ENCODE peak calls at places on chromosomes 12 and 14, in five cellular contexts. P is HCT116, Y is K562, L is HepG2, C is upper lobe of left lung. U is an unnamed sample.

GRCh38 chr14:59377991-59378720 is 87.0 kb downstream of the GPR135 start:
- ATAC-seq in P (no peak), Y (peak; percentile 35), L (no peak), C (peak; percentile 22), U (peak; percentile 58)

GRCh38 chr14:67833403-67833802 is 13.8 kb downstream of the RAD51B start:
- ATAC-seq in P (no peak), Y (no peak), L (no peak), C (no peak), U (no peak)

GRCh38 chr14:79842270-79842669 is 369.0 kb downstream of the DIO2 start:
- ATAC-seq in P (no peak), Y (no peak), L (no peak), C (peak; percentile 57), U (peak; percentile 77)

GRCh38 chr12:81083906-81084513 is 6.1 kb downstream of the ACSS3 start:
- ATAC-seq in P (no peak), Y (no peak), L (peak; percentile 16), C (no peak), U (peak; percentile 69)

GRCh38 chr12:42590324-42590934 is 883 bp upstream of the PRICKLE1 start:
- ATAC-seq in P (peak; percentile 9), Y (peak; percentile 12), L (peak; percentile 21), C (peak; percentile 56), U (peak; percentile 16)

GRCh38 chr12:104782296-104782695 is 175.8 kb downstream of the SLC41A2 start:
- ATAC-seq in P (no peak), Y (no peak), L (no peak), C (no peak), U (no peak)

GRCh38 chr12:46389130-46389616 is 16.6 kb upstream of the SLC38A2 start:
- ATAC-seq in P (no peak), Y (no peak), L (no peak), C (peak; percentile 66), U (peak; percentile 62)

GRCh38 chr14:20438664-20439063 is 2.7 kb upstream of the KLHL33 start:
- ATAC-seq in P (no peak), Y (no peak), L (no peak), C (no peak), U (no peak)

GRCh38 chr12:26608706-26609105 is 224.3 kb downstream of the ITPR2 start:
- ATAC-seq in P (no peak), Y (no peak), L (no peak), C (no peak), U (no peak)

GRCh38 chr14:100203146-100203545 is 35.8 kb upstream of the YY1 start:
- ATAC-seq in P (no peak), Y (no peak), L (no peak), C (no peak), U (no peak)

GRCh38 chr12:119444462-119445044 is 110.0 kb downstream of the CCDC60 start:
- ATAC-seq in P (peak; percentile 99), Y (peak; percentile 95), L (peak; percentile 85), C (no peak), U (no peak)

GRCh38 chr12:4064008-4064407 is 190.8 kb upstream of the PARP11 start:
- ATAC-seq in P (no peak), Y (no peak), L (no peak), C (no peak), U (no peak)

GRCh38 chr12:10042167-10042566 is 11.7 kb downstream of the CLEC9A start:
- ATAC-seq in P (no peak), Y (no peak), L (no peak), C (no peak), U (no peak)

GRCh38 chr14:69673099-69673498 is 61.7 kb downstream of the SUSD6 start:
- ATAC-seq in P (no peak), Y (no peak), L (peak; percentile 39), C (no peak), U (peak; percentile 13)

GRCh38 chr12:4518106-4518728 is 20.5 kb upstream of the RAD51AP1 start:
- ATAC-seq in P (peak; percentile 63), Y (no peak), L (no peak), C (no peak), U (no peak)

GRCh38 chr14:95097385-95097784 is 59.9 kb downstream of the DICER1 start:
- ATAC-seq in P (no peak), Y (no peak), L (no peak), C (no peak), U (peak; percentile 47)

GRCh38 chr12:10982244-10982643 is 4.5 kb downstream of the TAS2R50 start:
- ATAC-seq in P (no peak), Y (no peak), L (no peak), C (no peak), U (no peak)

GRCh38 chr12:65208957-65209654 is 39.7 kb downstream of the LEMD3 start:
- ATAC-seq in P (no peak), Y (peak; percentile 87), L (no peak), C (no peak), U (no peak)

GRCh38 chr12:94615284-94616216 is 34.8 kb downstream of the TMCC3 start:
- ATAC-seq in P (peak; percentile 42), Y (peak; percentile 65), L (peak; percentile 90), C (peak; percentile 31), U (peak; percentile 27)

GRCh38 chr14:92647499-92648279 is 100.7 kb downstream of the LGMN start:
- ATAC-seq in P (no peak), Y (no peak), L (no peak), C (no peak), U (no peak)

GRCh38 chr12:114006482-114007425 is 40.6 kb upstream of the RBM19 start:
- ATAC-seq in P (peak; percentile 58), Y (peak; percentile 56), L (no peak), C (no peak), U (no peak)

GRCh38 chr14:91237219-91237618 is 7.3 kb downstream of the GPR68 start:
- ATAC-seq in P (no peak), Y (no peak), L (no peak), C (no peak), U (no peak)
- TF ChIP-seq POLR2AphosphoS5 in P (no peak), Y (no peak), L (no peak), C (no peak), U (no peak)

GRCh38 chr12:100544165-100544564 is 29.3 kb upstream of the GAS2L3 start:
- ATAC-seq in P (no peak), Y (no peak), L (no peak), C (no peak), U (no peak)

GRCh38 chr12:100539209-100539608 is 34.3 kb upstream of the GAS2L3 start:
- ATAC-seq in P (peak; percentile 34), Y (peak; percentile 59), L (no peak), C (no peak), U (no peak)

GRCh38 chr12:100545092-100545491 is 28.4 kb upstream of the GAS2L3 start:
- ATAC-seq in P (no peak), Y (no peak), L (peak; percentile 40), C (no peak), U (no peak)
- TF ChIP-seq POLR2AphosphoS5 in P (no peak), Y (no peak), L (no peak), C (no peak), U (no peak)

DNA sequence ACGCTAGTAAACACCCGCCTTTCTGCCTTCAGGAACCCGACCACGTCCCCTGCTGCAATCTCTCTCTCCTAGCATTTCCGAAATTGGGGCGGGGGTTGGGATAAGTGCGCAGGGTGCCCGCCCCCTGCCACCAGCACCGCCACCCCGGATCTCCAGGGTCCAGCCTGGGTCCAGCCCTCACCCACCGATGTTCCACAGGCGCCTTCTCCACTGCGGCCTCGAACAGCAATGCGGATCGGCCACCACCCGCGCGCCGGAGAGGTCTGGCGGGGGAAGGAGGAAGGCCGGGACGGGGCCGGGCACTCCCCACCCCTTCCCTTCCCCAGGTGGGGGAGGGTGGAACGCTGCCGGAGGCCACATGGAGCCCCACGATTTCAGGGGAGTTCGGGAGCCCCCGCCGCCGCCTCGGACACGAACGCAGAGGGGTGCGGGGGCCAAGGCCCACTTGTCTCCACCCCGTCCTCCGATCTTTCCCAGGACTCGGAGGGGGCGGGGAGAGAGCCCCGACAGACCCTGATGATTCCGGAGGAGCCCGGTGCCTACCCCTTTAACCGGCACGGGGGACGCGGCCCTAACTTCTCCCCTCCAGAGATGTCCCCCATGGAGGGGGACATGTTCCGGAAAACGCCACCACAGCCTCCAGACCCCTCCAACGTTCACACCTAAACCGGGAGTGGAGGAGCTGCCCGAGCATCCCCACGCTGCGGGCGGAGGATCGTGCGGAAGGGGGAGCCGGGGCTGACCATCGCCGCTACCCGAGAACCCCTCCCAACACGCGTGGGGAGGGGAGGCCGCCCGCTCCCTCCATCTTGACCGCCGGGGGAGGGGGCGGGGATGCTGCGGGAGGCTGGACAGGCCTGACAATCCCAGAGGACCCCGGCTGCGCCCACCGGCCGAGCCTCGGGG is 1.1 kb downstream of the ATXN2 start:
- ATAC-seq in P (peak; percentile 33), Y (peak; percentile 68), L (peak; percentile 41), C (peak; percentile 86), U (no peak)
- TF ChIP-seq POLR2AphosphoS5 in P (no peak), Y (no peak), L (no peak), C (peak; percentile 12), U (no peak)

GRCh38 chr12:122096591-122097149 is 18.1 kb downstream of the MLXIP start:
- ATAC-seq in P (no peak), Y (no peak), L (no peak), C (no peak), U (no peak)
- TF ChIP-seq POLR2AphosphoS5 in P (no peak), Y (no peak), L (no peak), C (no peak), U (peak; percentile 36)

GRCh38 chr12:31732926-31733548 is 4.2 kb upstream of the AMN1 start:
- ATAC-seq in P (peak; percentile 75), Y (peak; percentile 16), L (no peak), C (peak; percentile 3), U (no peak)
- TF ChIP-seq POLR2AphosphoS5 in P (peak; percentile 55), Y (peak; percentile 50), L (no peak), C (no peak), U (no peak)

DNA sequence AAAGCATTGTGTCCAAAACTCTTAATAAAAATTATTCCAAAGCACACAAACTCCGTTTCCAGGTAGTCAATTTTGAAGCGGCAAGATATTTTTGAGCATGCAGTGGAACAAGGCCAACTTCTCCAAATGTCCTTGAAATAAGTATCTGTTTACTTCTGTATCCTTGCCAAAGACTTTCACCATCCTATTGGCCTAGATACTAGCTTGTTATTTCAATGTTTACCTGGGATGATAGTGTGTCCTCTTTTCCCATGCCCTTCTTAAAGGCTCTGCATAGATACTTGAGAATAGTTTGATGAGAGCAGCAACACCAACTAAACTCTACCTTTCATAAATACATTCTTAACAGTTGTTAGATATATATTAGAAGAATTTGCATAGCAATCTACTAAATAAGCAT is 160.9 kb downstream of the KCNC2 start:
- ATAC-seq in P (no peak), Y (no peak), L (no peak), C (no peak), U (no peak)
- TF ChIP-seq POLR2AphosphoS5 in P (no peak), Y (no peak), L (no peak), C (no peak), U (no peak)

U was measured in gastroesophageal sphincter.